ENCODE peak calls at places on chromosome 2, in ten cellular contexts. P, T, L, O, W, H, A, R, B and F are unnamed samples.

GRCh38 chr2:47061989-47062678 is 93.0 kb downstream of the STPG4 start:
- DNase-seq in H (no peak), P (peak), T (no peak), W (no peak), R (no peak), B (no peak), L (no peak), A (no peak), O (no peak), F (no peak)

GRCh38 chr2:17901246-17901645 is 22.8 kb downstream of the KCNS3 start:
- DNase-seq in A (no peak), W (no peak), L (no peak), B (no peak), P (peak), H (no peak), T (no peak), R (no peak), O (peak), F (no peak)

GRCh38 chr2:61620244-61621159 is 82.3 kb upstream of the XPO1 start:
- DNase-seq in B (no peak), A (no peak), W (peak), T (no peak), O (no peak), H (no peak), R (no peak), L (no peak), P (no peak), F (no peak)

GRCh38 chr2:230225486-230225885 is at the start of gene SP140:
- DNase-seq in W (no peak), P (no peak), O (no peak), T (peak), B (peak), L (peak), H (peak), A (no peak), R (peak), F (peak)

GRCh38 chr2:197097578-197098366 is 171.3 kb upstream of the PGAP1 start:
- DNase-seq in H (no peak), P (no peak), T (no peak), B (no peak), L (no peak), A (peak), O (no peak), R (no peak), W (peak), F (no peak)

GRCh38 chr2:85772019-85772745 is 18.4 kb downstream of the ATOH8 start:
- DNase-seq in H (no peak), W (peak), T (peak), B (peak), R (peak), P (peak), L (no peak), A (peak), O (peak), F (no peak)

GRCh38 chr2:178317807-178318206 is 123.5 kb downstream of the OSBPL6 start:
- DNase-seq in T (no peak), A (no peak), P (no peak), R (no peak), O (no peak), W (no peak), L (no peak), B (no peak), H (no peak), F (no peak)

GRCh38 chr2:74028290-74028689 is 43.6 kb downstream of the TET3 start:
- DNase-seq in P (no peak), L (no peak), T (no peak), R (no peak), O (no peak), A (no peak), H (no peak), B (no peak), W (no peak), F (no peak)

GRCh38 chr2:10709290-10709939 is 12.0 kb upstream of the ATP6V1C2 start:
- DNase-seq in P (peak), A (no peak), L (no peak), T (no peak), H (no peak), O (peak), B (no peak), W (no peak), R (no peak), F (no peak)

GRCh38 chr2:20483496-20483895 is 36.6 kb downstream of the RHOB start:
- DNase-seq in R (no peak), P (no peak), W (no peak), T (no peak), A (no peak), O (no peak), L (no peak), B (no peak), H (no peak), F (no peak)

GRCh38 chr2:181317511-181317910 is 139.7 kb upstream of the ITGA4 start:
- DNase-seq in P (no peak), R (no peak), B (no peak), L (no peak), H (no peak), A (no peak), T (no peak), O (no peak), W (no peak), F (no peak)

GRCh38 chr2:150482111-150482510 is 5.4 kb downstream of the RND3 start:
- DNase-seq in B (no peak), H (no peak), P (no peak), L (no peak), T (no peak), O (no peak), A (no peak), W (no peak), R (no peak), F (no peak)

GRCh38 chr2:70133521-70134348 is 46.5 kb downstream of the PCBP1 start:
- DNase-seq in T (no peak), A (no peak), P (no peak), L (no peak), W (peak), O (no peak), B (no peak), H (no peak), R (no peak), F (no peak)

GRCh38 chr2:224901121-224901676 is 141.1 kb downstream of the DOCK10 start:
- DNase-seq in R (no peak), H (no peak), T (no peak), B (no peak), P (no peak), L (no peak), W (no peak), A (no peak), O (no peak), F (no peak)

GRCh38 chr2:113069676-113070605 is 2.2 kb downstream of the IL1F10 start:
- DNase-seq in A (no peak), P (no peak), B (no peak), T (no peak), W (no peak), O (no peak), R (no peak), L (no peak), H (no peak), F (no peak)

GRCh38 chr2:113070606-113070975 is 2.8 kb downstream of the IL1F10 start:
- DNase-seq in B (no peak), P (no peak), H (no peak), W (no peak), T (no peak), R (no peak), O (no peak), L (no peak), A (no peak), F (no peak)

GRCh38 chr2:113073325-113073834 is 5.6 kb downstream of the IL1F10 start:
- DNase-seq in P (no peak), L (no peak), W (no peak), T (no peak), R (no peak), A (no peak), O (no peak), B (no peak), H (no peak), F (no peak)

GRCh38 chr2:113075030-113075429 is 7.3 kb downstream of the IL1F10 start:
- DNase-seq in P (no peak), R (no peak), T (no peak), O (no peak), L (no peak), A (no peak), B (no peak), H (peak), W (no peak), F (no peak)

GRCh38 chr2:113072584-113072983 is 4.8 kb downstream of the IL1F10 start:
- DNase-seq in T (no peak), B (no peak), O (no peak), P (no peak), W (no peak), R (no peak), H (no peak), L (no peak), A (no peak), F (no peak)
- H3K27ac ChIP-seq in T (peak), B (no peak), O (no peak), P (no peak), W (no peak), R (no peak), H (no peak), L (no peak), A (no peak), F (no peak)

GRCh38 chr2:88452151-88452851 is at the start of gene FOXI3:
- DNase-seq in R (no peak), O (peak), B (no peak), H (no peak), W (no peak), T (no peak), L (no peak), P (peak), A (no peak), F (no peak)
- H3K4me3 ChIP-seq in R (peak), O (peak), B (no peak), H (no peak), W (no peak), T (peak), L (no peak), P (no peak), A (no peak), F (no peak)

GRCh38 chr2:205680067-205680466 is 2.2 kb upstream of the NRP2 start:
- DNase-seq in T (no peak), P (peak), A (peak), L (no peak), R (peak), B (no peak), O (peak), H (peak), W (peak), F (peak)
- H3K27ac ChIP-seq in T (peak), P (peak), A (no peak), L (no peak), R (no peak), B (no peak), O (no peak), H (no peak), W (no peak), F (no peak)

DNA sequence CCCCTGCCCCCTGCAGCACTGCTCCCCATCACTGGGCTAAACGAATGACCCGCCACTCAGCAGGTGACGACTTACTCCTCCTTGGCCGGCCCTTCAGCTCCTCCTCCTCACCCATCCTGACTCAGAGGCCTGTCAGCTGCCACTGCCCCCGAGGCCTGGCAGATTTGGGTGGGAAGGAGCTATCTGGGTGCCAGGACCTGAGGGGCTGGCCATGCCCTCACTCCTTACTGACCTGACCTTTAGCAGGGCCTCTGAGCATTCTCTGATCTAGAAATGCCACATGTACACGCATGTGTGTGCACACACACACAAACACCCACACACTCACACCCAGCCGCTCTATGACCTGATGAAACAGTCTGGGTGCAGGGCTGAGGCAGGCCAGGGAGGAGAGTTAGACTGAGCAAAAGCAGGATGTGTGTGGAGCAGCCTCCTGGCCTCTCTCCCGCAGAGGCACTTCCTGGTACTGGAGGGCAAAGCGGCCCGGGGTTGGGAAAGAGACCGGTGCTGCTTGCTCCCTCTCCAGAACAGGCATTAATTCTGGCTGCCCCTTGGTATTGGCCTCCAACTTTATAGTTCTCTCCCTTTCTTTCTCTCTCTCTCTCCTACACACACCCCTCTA is 68.0 kb downstream of the ZFP36L2 start:
- DNase-seq in P (no peak), R (peak), W (peak), B (peak), O (no peak), T (peak), A (peak), L (peak), H (no peak), F (no peak)
- H3K4me3 ChIP-seq in P (no peak), R (no peak), W (no peak), B (no peak), O (no peak), T (peak), A (no peak), L (peak), H (peak), F (no peak)

GRCh38 chr2:1743396-1744150 is 742 bp downstream of the PXDN start:
- DNase-seq in H (no peak), L (no peak), R (no peak), W (no peak), T (no peak), O (peak), A (peak), P (peak), B (peak), F (no peak)

GRCh38 chr2:1744151-1744445 is 217 bp downstream of the PXDN start:
- DNase-seq in L (no peak), R (no peak), O (peak), A (no peak), H (no peak), T (no peak), B (peak), W (no peak), P (no peak), F (no peak)

GRCh38 chr2:1744446-1745170 is at the start of gene PXDN:
- DNase-seq in A (peak), R (no peak), B (peak), P (peak), H (no peak), O (peak), T (no peak), W (no peak), L (no peak), F (no peak)

GRCh38 chr2:1746174-1747064 is 2.1 kb upstream of the PXDN start:
- DNase-seq in A (peak), R (no peak), H (no peak), O (peak), L (no peak), B (no peak), T (no peak), W (no peak), P (no peak), F (no peak)

GRCh38 chr2:1745171-1746023 is 1.1 kb upstream of the PXDN start:
- DNase-seq in L (no peak), O (peak), H (no peak), R (no peak), T (no peak), A (peak), W (no peak), P (no peak), B (peak), F (no peak)
- H3K27ac ChIP-seq in L (no peak), O (no peak), H (no peak), R (peak), T (peak), A (no peak), W (peak), P (peak), B (no peak), F (no peak)

GRCh38 chr2:36174920-36175319 is 180.7 kb upstream of the CRIM1 start:
- DNase-seq in L (no peak), O (no peak), W (no peak), T (no peak), P (no peak), B (no peak), H (no peak), A (no peak), R (no peak), F (no peak)
- H3K4me3 ChIP-seq in L (no peak), O (no peak), W (no peak), T (no peak), P (no peak), B (no peak), H (no peak), A (no peak), R (no peak), F (no peak)

DNA sequence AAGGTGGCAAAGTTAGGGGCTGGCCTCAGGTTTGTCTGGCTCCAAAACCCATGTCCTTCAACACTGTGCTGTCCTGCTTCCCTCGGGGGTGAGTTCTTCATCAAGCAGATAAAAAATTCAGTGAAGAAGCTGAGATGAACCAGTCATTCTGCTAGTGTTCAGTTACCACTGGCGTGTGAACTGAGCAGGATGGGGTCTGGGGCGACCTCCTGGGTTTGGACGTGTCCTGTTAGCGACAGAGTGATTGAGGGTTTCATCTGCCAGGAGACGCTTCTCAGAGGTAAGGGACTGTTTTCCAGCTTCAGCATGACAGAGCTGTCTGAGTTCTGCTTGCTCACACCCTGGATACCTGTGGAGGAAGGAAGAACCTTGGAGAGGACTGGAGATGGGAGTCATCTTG is 14.6 kb downstream of the CEP68 start:
- DNase-seq in H (no peak), R (no peak), P (no peak), O (no peak), W (no peak), A (no peak), L (no peak), T (no peak), B (no peak), F (no peak)
- H3K27ac ChIP-seq in H (no peak), R (peak), P (peak), O (no peak), W (no peak), A (no peak), L (no peak), T (peak), B (no peak), F (no peak)

DNA sequence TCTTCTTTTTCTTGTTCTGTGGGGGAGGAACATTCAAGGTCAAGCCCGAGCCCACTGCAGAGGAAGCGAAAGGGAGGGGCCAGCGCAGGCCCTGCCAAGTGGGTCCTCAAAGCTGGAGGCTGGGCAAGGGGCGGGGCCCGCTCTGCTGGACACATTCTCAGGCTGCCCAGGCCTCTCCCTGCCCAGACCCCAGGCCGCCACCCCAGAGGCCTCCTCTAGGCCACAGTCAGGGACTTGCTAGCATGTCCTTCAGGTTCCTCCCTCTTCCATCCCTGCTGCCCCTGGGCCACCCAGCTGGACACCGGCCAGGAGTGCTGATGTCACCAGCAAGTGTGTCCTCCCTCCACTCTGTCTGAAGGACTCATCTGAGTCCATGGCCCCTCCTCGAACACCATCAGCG is 44.1 kb downstream of the KIF1A start:
- DNase-seq in T (no peak), W (no peak), L (no peak), O (no peak), H (no peak), R (no peak), P (peak), B (no peak), A (no peak), F (no peak)
- H3K4me3 ChIP-seq in T (no peak), W (no peak), L (no peak), O (no peak), H (no peak), R (no peak), P (no peak), B (no peak), A (no peak), F (no peak)

GRCh38 chr2:241775223-241776177 is 1.1 kb upstream of the GAL3ST2 start:
- DNase-seq in R (no peak), T (no peak), H (no peak), W (no peak), L (peak), A (peak), O (peak), B (peak), P (peak), F (no peak)

GRCh38 chr2:241772063-241772499 is 4.5 kb upstream of the GAL3ST2 start:
- DNase-seq in B (no peak), H (peak), O (no peak), L (peak), A (no peak), P (no peak), T (no peak), R (no peak), W (no peak), F (no peak)

GRCh38 chr2:241771286-241772062 is 5.1 kb upstream of the GAL3ST2 start:
- DNase-seq in O (peak), L (peak), W (no peak), A (no peak), P (peak), H (no peak), R (no peak), B (no peak), T (no peak), F (no peak)

GRCh38 chr2:241774419-241775222 is 2.0 kb upstream of the GAL3ST2 start:
- DNase-seq in L (peak), A (peak), H (no peak), B (no peak), T (no peak), W (peak), O (peak), R (peak), P (peak), F (no peak)

DNA sequence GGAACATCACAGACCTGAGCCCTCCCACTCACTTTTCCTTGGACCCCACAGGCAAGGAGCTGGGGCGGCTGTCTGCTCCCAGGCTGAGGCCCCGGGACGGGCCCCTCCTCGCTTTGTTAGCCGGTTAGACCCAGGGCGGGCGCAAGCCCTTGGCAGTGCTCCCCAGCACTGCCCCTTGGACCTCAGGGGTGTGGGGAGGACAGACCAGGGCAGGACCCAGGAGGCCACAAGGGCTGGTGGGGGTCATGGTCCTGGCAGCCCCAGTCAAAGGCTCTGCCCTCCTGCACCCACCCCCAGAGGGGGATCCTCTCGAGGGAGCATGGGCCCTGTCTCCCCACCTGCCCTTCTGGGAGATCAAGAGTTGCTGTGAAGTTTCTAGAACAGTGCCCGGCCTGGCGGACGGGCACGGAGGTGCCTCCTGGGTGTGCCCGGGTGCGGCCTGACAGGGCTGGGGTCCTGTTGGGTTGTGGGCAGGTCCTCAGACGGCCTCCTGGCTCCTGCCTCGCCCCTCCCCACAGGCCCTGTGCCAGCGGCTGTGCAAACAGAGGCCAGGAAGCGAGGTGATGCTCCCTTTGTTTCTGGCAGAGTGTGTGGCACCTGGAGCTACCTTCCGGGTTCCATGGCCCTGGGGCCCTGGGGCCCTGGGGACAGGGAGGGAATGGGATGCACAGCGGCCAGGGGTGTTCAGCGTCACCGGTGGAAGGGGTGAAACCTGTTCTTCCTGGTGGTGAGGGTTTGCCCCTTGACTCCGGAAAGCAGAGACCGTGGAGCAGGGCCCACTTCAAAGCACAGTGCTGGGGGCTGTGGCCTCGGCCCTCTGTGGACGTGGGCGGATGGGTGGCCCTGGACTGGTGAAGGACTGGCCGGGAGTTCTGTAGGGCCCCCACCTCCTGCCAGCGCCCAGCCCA is 2.9 kb upstream of the GAL3ST2 start:
- DNase-seq in R (no peak), L (peak), A (peak), T (no peak), P (peak), B (no peak), W (no peak), H (no peak), O (peak), F (no peak)
- H3K27ac ChIP-seq in R (no peak), L (no peak), A (no peak), T (no peak), P (no peak), B (no peak), W (no peak), H (no peak), O (no peak), F (no peak)

DNA sequence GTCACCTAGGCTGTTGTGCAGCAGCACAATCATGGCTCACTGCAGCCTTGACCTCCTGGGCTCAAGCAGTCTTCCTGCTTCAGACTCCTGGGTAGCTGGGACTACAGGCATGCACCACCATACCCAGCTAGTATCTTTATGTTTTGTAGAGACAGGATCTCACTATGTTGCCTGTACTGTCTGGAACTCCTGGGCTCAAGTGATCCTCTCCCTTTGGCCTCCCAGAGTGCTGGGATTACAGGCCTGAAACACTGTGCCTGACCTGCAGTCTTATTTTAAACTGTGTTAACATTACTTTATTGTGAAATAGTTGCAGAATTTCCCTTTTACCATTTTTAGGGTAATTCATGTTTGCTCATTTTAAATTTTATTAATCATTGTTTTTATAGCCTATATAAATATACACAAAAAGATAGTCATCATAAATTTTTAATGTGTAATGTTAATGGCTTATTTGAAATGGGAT is 24.6 kb downstream of the EML4 start:
- DNase-seq in W (no peak), A (no peak), P (no peak), O (no peak), R (no peak), H (no peak), L (no peak), B (no peak), T (no peak), F (no peak)
- H3K4me3 ChIP-seq in W (no peak), A (no peak), P (no peak), O (no peak), R (no peak), H (no peak), L (no peak), B (no peak), T (no peak), F (no peak)